ENCODE peak calls at places on chromosomes 4 and X, in eight cellular contexts. A is anterior cingulate cortex, Y is NCI-H2107, S is glomerular endothelial cell, U is GM23248, C is HS-5, R is breast epithelium, T is GM10248. W is an unnamed sample.

GRCh38 chrX:12791253-12792228 is at the start of gene PRPS2:
- DNase-seq in A (peak), Y (no peak), S (no peak), U (peak), C (no peak), R (peak), T (peak), W (peak)

GRCh38 chrX:63350551-63350950 is 581 bp downstream of the SPIN4 start:
- DNase-seq in A (no peak), Y (peak), S (no peak), U (peak), C (peak), R (no peak), T (peak), W (peak)

GRCh38 chr4:3384771-3385701 is 56.7 kb upstream of the HGFAC start:
- DNase-seq in A (no peak), Y (no peak), S (no peak), U (no peak), C (no peak), R (peak), T (no peak), W (no peak)

GRCh38 chrX:134875679-134876078 is 115.1 kb upstream of the SMIM10 start:
- DNase-seq in A (no peak), Y (no peak), S (no peak), U (no peak), C (no peak), R (no peak), T (no peak), W (no peak)

GRCh38 chrX:150873616-150874015 is 24.9 kb downstream of the CD99L2 start:
- DNase-seq in A (no peak), Y (no peak), S (no peak), U (peak), C (no peak), R (no peak), T (no peak), W (no peak)

GRCh38 chr4:1176398-1177273 is 4.3 kb upstream of the SPON2 start:
- DNase-seq in A (no peak), Y (no peak), S (no peak), U (no peak), C (no peak), R (no peak), T (peak), W (no peak)

GRCh38 chr4:110156442-110156841 is 42.0 kb downstream of the ELOVL6 start:
- DNase-seq in A (no peak), Y (no peak), S (no peak), U (no peak), C (no peak), R (no peak), T (no peak), W (no peak)

GRCh38 chrX:123581586-123581985 is 151.3 kb downstream of the THOC2 start:
- DNase-seq in A (no peak), Y (no peak), S (no peak), U (no peak), C (no peak), R (no peak), T (no peak), W (no peak)

GRCh38 chr4:154344686-154345085 is 146.9 kb downstream of the DCHS2 start:
- DNase-seq in A (no peak), Y (no peak), S (no peak), U (no peak), C (no peak), R (no peak), T (peak), W (no peak)

GRCh38 chr4:53780736-53781400 is 189.6 kb upstream of the LNX1 start:
- DNase-seq in A (no peak), Y (no peak), S (no peak), U (peak), C (peak), R (no peak), T (no peak), W (peak)

GRCh38 chr4:14835708-14836107 is 166.6 kb upstream of the CPEB2 start:
- DNase-seq in A (no peak), Y (no peak), S (no peak), U (no peak), C (no peak), R (no peak), T (no peak), W (no peak)

GRCh38 chrX:152897216-152898144 is at the start of gene ZNF185:
- DNase-seq in A (no peak), Y (no peak), S (no peak), U (peak), C (no peak), R (peak), T (no peak), W (peak)

GRCh38 chrX:7169627-7170026 is 21.7 kb upstream of the PUDP start:
- DNase-seq in A (no peak), Y (no peak), S (no peak), U (no peak), C (no peak), R (no peak), T (no peak), W (no peak)

GRCh38 chrX:150062292-150063137 is 124.2 kb upstream of the EOLA2 start:
- DNase-seq in A (no peak), Y (no peak), S (no peak), U (peak), C (peak), R (no peak), T (no peak), W (peak)

GRCh38 chr4:56906534-56906933 is 1.2 kb upstream of the REST start:
- DNase-seq in A (no peak), Y (no peak), S (no peak), U (no peak), C (no peak), R (no peak), T (no peak), W (no peak)

GRCh38 chr4:108240356-108240755 is 71.6 kb upstream of the LEF1 start:
- DNase-seq in A (no peak), Y (no peak), S (no peak), U (no peak), C (no peak), R (no peak), T (no peak), W (no peak)

GRCh38 chr4:28177641-28178040 is 1317.0 kb downstream of the STIM2 start:
- DNase-seq in A (no peak), Y (no peak), S (no peak), U (no peak), C (no peak), R (no peak), T (no peak), W (no peak)

GRCh38 chr4:128450326-128451120 is 162.9 kb upstream of the PGRMC2 start:
- DNase-seq in A (no peak), Y (no peak), S (no peak), U (no peak), C (no peak), R (no peak), T (no peak), W (no peak)

GRCh38 chr4:73067971-73068394 is 1.5 kb downstream of the COX18 start:
- DNase-seq in A (no peak), Y (no peak), S (no peak), U (peak), C (peak), R (no peak), T (no peak), W (no peak)

GRCh38 chr4:134691915-134692314 is 490.3 kb upstream of the PABPC4L start:
- DNase-seq in A (no peak), Y (no peak), S (no peak), U (no peak), C (peak), R (no peak), T (no peak), W (no peak)

GRCh38 chrX:12975670-12975965 is 708 bp downstream of the TMSB4X start:
- DNase-seq in A (no peak), Y (no peak), S (no peak), U (no peak), C (no peak), R (no peak), T (peak), W (peak)

GRCh38 chrX:53294024-53294648 is 12.8 kb upstream of the IQSEC2 start:
- DNase-seq in A (no peak), Y (no peak), S (no peak), U (peak), C (no peak), R (no peak), T (no peak), W (no peak)

GRCh38 chr4:30386266-30386895 is 333.8 kb upstream of the PCDH7 start:
- DNase-seq in A (no peak), Y (no peak), S (no peak), U (peak), C (peak), R (no peak), T (no peak), W (no peak)

GRCh38 chr4:188414441-188414840 is 275.2 kb downstream of the TRIML1 start:
- DNase-seq in A (no peak), Y (no peak), S (no peak), U (no peak), C (no peak), R (no peak), T (no peak), W (no peak)

GRCh38 chr4:81631958-81632439 is 160.3 kb upstream of the RASGEF1B start:
- DNase-seq in A (no peak), Y (no peak), S (no peak), U (peak), C (peak), R (no peak), T (no peak), W (peak)

GRCh38 chr4:136768925-136769275 is 763.4 kb downstream of the PCDH18 start:
- DNase-seq in A (no peak), Y (no peak), S (no peak), U (no peak), C (no peak), R (no peak), T (no peak), W (no peak)

GRCh38 chrX:12440245-12440644 is 302.0 kb downstream of the FRMPD4 start:
- DNase-seq in A (no peak), Y (no peak), S (no peak), U (no peak), C (no peak), R (no peak), T (no peak), W (no peak)

GRCh38 chr4:16226816-16227461 is 668 bp upstream of the TAPT1 start:
- DNase-seq in A (peak), Y (no peak), S (no peak), U (peak), C (no peak), R (peak), T (peak), W (peak)

GRCh38 chrX:148536961-148537360 is 36.5 kb downstream of the AFF2 start:
- DNase-seq in A (no peak), Y (no peak), S (no peak), U (peak), C (no peak), R (no peak), T (no peak), W (peak)

GRCh38 chr4:135277116-135277979 is 1075.8 kb upstream of the PABPC4L start:
- DNase-seq in A (no peak), Y (no peak), S (no peak), U (no peak), C (peak), R (no peak), T (no peak), W (no peak)

GRCh38 chrX:3384330-3384729 is 37.9 kb upstream of the MXRA5 start:
- DNase-seq in A (no peak), Y (no peak), S (no peak), U (peak), C (peak), R (no peak), T (no peak), W (peak)

GRCh38 chr4:89534356-89534755 is 226.8 kb upstream of the GPRIN3 start:
- DNase-seq in A (no peak), Y (no peak), S (no peak), U (no peak), C (no peak), R (no peak), T (no peak), W (no peak)

GRCh38 chr4:23890369-23891063 is 669 bp upstream of the PPARGC1A start:
- DNase-seq in A (no peak), Y (no peak), S (no peak), U (no peak), C (no peak), R (no peak), T (no peak), W (peak)

GRCh38 chr4:47703964-47704363 is 133.9 kb downstream of the CORIN start:
- DNase-seq in A (no peak), Y (no peak), S (no peak), U (peak), C (no peak), R (no peak), T (no peak), W (no peak)

GRCh38 chr4:15912236-15912635 is 26.3 kb downstream of the FGFBP1 start:
- DNase-seq in A (no peak), Y (no peak), S (no peak), U (peak), C (no peak), R (no peak), T (no peak), W (no peak)

GRCh38 chr4:162952232-162952631 is 214.5 kb downstream of the NAF1 start:
- DNase-seq in A (no peak), Y (no peak), S (no peak), U (no peak), C (peak), R (no peak), T (no peak), W (no peak)

GRCh38 chr4:176841730-176842129 is 49.0 kb upstream of the VEGFC start:
- DNase-seq in A (no peak), Y (no peak), S (peak), U (peak), C (peak), R (no peak), T (no peak), W (no peak)

W was measured in AG20443.